ENCODE peak calls at places on chromosomes 11 and 22, in seven cellular contexts. J is K562, P is SK-N-SH, C is DND-41, O is endodermal cell, W is H9, I is HepG2. X is an unnamed sample. For H3K9me3, the result is how much of the 10 kb centered on the place peaks cover.

GRCh38 chr22:44691796-44692661 is 10.0 kb upstream of the PRR5 start:
- DNase-seq in J (no peak), P (no peak), C (no peak), O (no peak), W (no peak), I (no peak), X (no peak)

GRCh38 chr11:75342231-75342918 is 9.1 kb downstream of the ARRB1 start:
- DNase-seq in J (no peak), P (no peak), C (no peak), O (peak), W (no peak), I (no peak), X (no peak)

GRCh38 chr11:2995893-2996554 is 3.9 kb upstream of the NAP1L4 start:
- DNase-seq in J (no peak), P (no peak), C (no peak), O (no peak), W (no peak), I (no peak), X (no peak)

GRCh38 chr11:66316849-66317251 is at the start of gene CD248:
- DNase-seq in J (no peak), P (peak), C (peak), O (peak), W (peak), I (no peak), X (peak)

GRCh38 chr22:27996529-27996925 is 77.5 kb upstream of the PITPNB start:
- DNase-seq in J (no peak), P (no peak), C (no peak), O (no peak), W (no peak), I (no peak), X (no peak)

GRCh38 chr22:24319451-24319850 is 48.8 kb downstream of the SPECC1L start:
- DNase-seq in J (no peak), P (no peak), C (no peak), O (no peak), W (no peak), I (no peak), X (no peak)

GRCh38 chr11:78061921-78062311 is 1.7 kb upstream of the THRSP start:
- DNase-seq in J (peak), P (no peak), C (no peak), O (no peak), W (no peak), I (peak), X (no peak)

GRCh38 chr11:131668867-131669780 is 298.7 kb downstream of the NTM start:
- DNase-seq in J (peak), P (peak), C (peak), O (peak), W (peak), I (peak), X (peak)

GRCh38 chr22:36921309-36922096 is 8.1 kb downstream of the CSF2RB start:
- DNase-seq in J (no peak), P (no peak), C (no peak), O (peak), W (no peak), I (no peak), X (no peak)

GRCh38 chr22:38406617-38407016 is 48.4 kb downstream of the KCNJ4 start:
- DNase-seq in J (no peak), P (no peak), C (no peak), O (no peak), W (no peak), I (no peak), X (no peak)

GRCh38 chr11:31882951-31883392 is 71.8 kb upstream of the PAX6 start:
- DNase-seq in J (no peak), P (no peak), C (no peak), O (peak), W (peak), I (no peak), X (peak)

GRCh38 chr22:44850946-44851345 is 98.6 kb downstream of the ARHGAP8 start:
- DNase-seq in J (no peak), P (peak), C (no peak), O (peak), W (no peak), I (no peak), X (no peak)

GRCh38 chr22:47195676-47196492 is 433.4 kb downstream of the TBC1D22A start:
- DNase-seq in J (no peak), P (peak), C (no peak), O (no peak), W (no peak), I (no peak), X (no peak)

GRCh38 chr11:115168229-115168671 is 336.0 kb downstream of the CADM1 start:
- DNase-seq in J (no peak), P (peak), C (no peak), O (no peak), W (no peak), I (no peak), X (no peak)

GRCh38 chr11:19557720-19558140 is 154.9 kb upstream of the NAV2 start:
- DNase-seq in J (peak), P (peak), C (peak), O (peak), W (peak), I (peak), X (peak)

GRCh38 chr11:45745065-45745811 is 59.7 kb upstream of the SLC35C1 start:
- DNase-seq in J (no peak), P (no peak), C (no peak), O (no peak), W (no peak), I (no peak), X (no peak)

GRCh38 chr22:38935023-38935422 is 22.4 kb upstream of the APOBEC3A start:
- DNase-seq in J (no peak), P (no peak), C (no peak), O (no peak), W (no peak), I (no peak), X (no peak)

GRCh38 chr22:47807506-47807905 is 1045.1 kb downstream of the TBC1D22A start:
- DNase-seq in J (no peak), P (no peak), C (no peak), O (peak), W (no peak), I (no peak), X (no peak)

GRCh38 chr22:27113211-27114030 is 456.0 kb downstream of the MIAT start:
- DNase-seq in J (no peak), P (no peak), C (no peak), O (no peak), W (no peak), I (peak), X (no peak)

GRCh38 chr22:39317756-39318506 is 1.5 kb downstream of the RPL3 start:
- DNase-seq in J (no peak), P (no peak), C (no peak), O (no peak), W (no peak), I (no peak), X (no peak)

GRCh38 chr22:41518048-41518347 is 26.3 kb downstream of the POLR3H start:
- DNase-seq in J (no peak), P (no peak), C (no peak), O (no peak), W (no peak), I (no peak), X (no peak)

GRCh38 chr11:6474806-6475500 is 1.2 kb upstream of the TRIM3 start:
- DNase-seq in J (peak), P (no peak), C (no peak), O (no peak), W (no peak), I (no peak), X (no peak)

GRCh38 chr22:20151276-20151588 is 377 bp upstream of the CCDC188 start:
- DNase-seq in J (no peak), P (no peak), C (no peak), O (no peak), W (no peak), I (no peak), X (no peak)

GRCh38 chr22:20152464-20152890 is 1.6 kb upstream of the CCDC188 start:
- DNase-seq in J (no peak), P (no peak), C (no peak), O (no peak), W (no peak), I (no peak), X (no peak)

GRCh38 chr22:20149257-20150250 is 1.3 kb downstream of the CCDC188 start:
- DNase-seq in J (no peak), P (no peak), C (no peak), O (no peak), W (no peak), I (no peak), X (no peak)

GRCh38 chr22:20148414-20148813 is 2.4 kb downstream of the CCDC188 start:
- DNase-seq in J (no peak), P (no peak), C (no peak), O (no peak), W (no peak), I (no peak), X (no peak)

GRCh38 chr22:20150381-20151275 is at the start of gene CCDC188:
- DNase-seq in J (no peak), P (no peak), C (no peak), O (no peak), W (no peak), I (no peak), X (no peak)
- H3K9me3 ChIP-seq in J (under half), P (under half), C (under half), O (under half), W (under half), I (under half), X (under half)

GRCh38 chr11:122837528-122838346 is 563 bp upstream of the CRTAM start:
- DNase-seq in J (no peak), P (no peak), C (no peak), O (no peak), W (no peak), I (no peak), X (no peak)

GRCh38 chr11:122834065-122834464 is 4.2 kb upstream of the CRTAM start:
- DNase-seq in J (no peak), P (no peak), C (no peak), O (no peak), W (no peak), I (no peak), X (no peak)

GRCh38 chr11:122836916-122837315 is 1.4 kb upstream of the CRTAM start:
- DNase-seq in J (no peak), P (no peak), C (no peak), O (no peak), W (no peak), I (no peak), X (no peak)

GRCh38 chr11:122833133-122833470 is 5.2 kb upstream of the CRTAM start:
- DNase-seq in J (no peak), P (no peak), C (no peak), O (no peak), W (no peak), I (no peak), X (no peak)
- H3K9ac ChIP-seq in J (no peak), P (no peak), C (no peak), O (peak), W (no peak), I (no peak), X (no peak)

GRCh38 chr11:129695543-129696308 is 119.9 kb upstream of the TMEM45B start:
- DNase-seq in J (peak), P (peak), C (peak), O (peak), W (peak), I (peak), X (peak)
- TF ChIP-seq CTCF in J (peak), P (peak), C (peak), O (peak), W (peak), I (peak), X (peak)

GRCh38 chr11:134632347-134633119 is 220.5 kb upstream of the B3GAT1 start:
- DNase-seq in J (no peak), P (no peak), C (no peak), O (peak), W (no peak), I (no peak), X (no peak)
- H3K9me3 ChIP-seq in J (under half), P (under half), C (under half), O (under half), W (under half), I (under half), X (under half)

DNA sequence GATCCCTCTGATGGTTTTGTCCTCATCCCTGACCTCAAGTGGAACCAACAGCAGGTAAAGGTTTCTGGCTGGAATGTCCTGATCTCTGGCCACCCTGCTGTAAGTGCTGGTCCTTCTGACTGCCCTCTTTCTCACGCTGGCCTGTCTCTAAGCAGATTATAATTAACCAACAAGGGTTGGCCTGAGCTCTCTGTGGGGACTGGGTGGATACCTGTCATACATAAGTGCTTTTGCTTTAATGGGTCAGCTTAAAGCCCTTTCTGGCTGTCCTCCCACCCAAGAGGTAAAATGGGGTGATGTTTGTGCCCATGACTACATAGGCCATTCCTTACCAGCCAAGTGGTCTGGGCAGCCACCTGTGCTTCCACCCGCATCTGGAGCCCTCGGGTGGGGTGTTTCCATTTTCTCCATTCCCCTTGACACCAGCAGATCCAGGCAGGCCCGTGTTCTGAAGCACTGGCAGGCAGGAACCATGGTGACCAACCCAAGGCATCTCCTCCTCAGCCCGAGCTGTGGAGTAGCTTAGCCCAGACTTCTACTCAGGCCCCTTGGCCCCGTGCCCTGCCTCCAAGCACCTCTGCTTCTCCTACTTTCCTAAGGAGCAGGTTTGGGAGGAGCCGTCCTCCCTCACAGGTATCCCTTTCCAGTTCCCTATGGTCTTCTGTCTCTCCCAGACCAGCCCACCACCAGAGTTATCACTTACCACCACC is 17.0 kb upstream of the ST3GAL4 start:
- DNase-seq in J (no peak), P (no peak), C (no peak), O (no peak), W (no peak), I (no peak), X (no peak)
- H3K9ac ChIP-seq in J (no peak), P (no peak), C (no peak), O (no peak), W (no peak), I (no peak), X (no peak)

X was measured in neural progenitor cell.